ENCODE peak calls at places on chromosomes 5 and 9, in four cellular contexts. Y is HCT116, B is K562, W is upper lobe of left lung. P is an unnamed sample.

GRCh38 chr9:16121168-16121567 is 568.3 kb downstream of the CCDC171 start:
- ATAC-seq in W (no peak), B (no peak), Y (no peak), P (no peak)

GRCh38 chr5:130045334-130045733 is 141.1 kb downstream of the CHSY3 start:
- ATAC-seq in W (no peak), Y (no peak), B (no peak), P (no peak)

GRCh38 chr9:71490810-71491209 is 277.5 kb downstream of the CEMIP2 start:
- ATAC-seq in B (no peak), W (peak), Y (peak), P (no peak)

GRCh38 chr5:141855265-141856029 is 22.8 kb downstream of the PCDH1 start:
- ATAC-seq in B (no peak), Y (no peak), W (peak), P (peak)

GRCh38 chr9:96858018-96858573 is 3.8 kb upstream of the ZNF782 start:
- ATAC-seq in W (peak), Y (no peak), B (peak), P (no peak)

GRCh38 chr9:129382281-129383004 is 204.4 kb upstream of the IER5L start:
- ATAC-seq in B (no peak), W (peak), Y (peak), P (no peak)

GRCh38 chr5:43433381-43433780 is 21.2 kb upstream of the CCL28 start:
- ATAC-seq in Y (no peak), W (no peak), B (peak), P (no peak)

GRCh38 chr5:154588091-154588762 is 110.2 kb upstream of the HAND1 start:
- ATAC-seq in Y (no peak), B (no peak), W (peak), P (no peak)

GRCh38 chr5:32462618-32463017 is 18.1 kb upstream of the ZFR start:
- ATAC-seq in B (peak), W (peak), Y (peak), P (no peak)

GRCh38 chr5:33649801-33650482 is 209.2 kb downstream of the TARS1 start:
- ATAC-seq in B (no peak), Y (no peak), W (no peak), P (no peak)

GRCh38 chr5:134552301-134552700 is 26.8 kb downstream of the JADE2 start:
- ATAC-seq in Y (no peak), B (no peak), W (no peak), P (peak)
- TF ChIP-seq POLR2AphosphoS5 in Y (no peak), B (no peak), W (no peak), P (peak)

GRCh38 chr9:127568618-127568970 is 43.5 kb upstream of the STXBP1 start:
- ATAC-seq in W (no peak), Y (peak), B (peak), P (peak)
- TF ChIP-seq POLR2A in W (no peak), Y (no peak), B (no peak), P (no peak)

GRCh38 chr9:69746859-69747560 is 12.8 kb downstream of the PTAR1 start:
- ATAC-seq in B (no peak), Y (no peak), W (no peak), P (no peak)

GRCh38 chr9:69743930-69744329 is 15.9 kb downstream of the PTAR1 start:
- ATAC-seq in Y (no peak), W (no peak), B (no peak), P (no peak)

GRCh38 chr9:69744688-69745380 is 15.0 kb downstream of the PTAR1 start:
- ATAC-seq in Y (no peak), B (no peak), W (no peak), P (no peak)

GRCh38 chr9:69748304-69748703 is 11.5 kb downstream of the PTAR1 start:
- ATAC-seq in Y (no peak), B (no peak), W (no peak), P (no peak)

DNA sequence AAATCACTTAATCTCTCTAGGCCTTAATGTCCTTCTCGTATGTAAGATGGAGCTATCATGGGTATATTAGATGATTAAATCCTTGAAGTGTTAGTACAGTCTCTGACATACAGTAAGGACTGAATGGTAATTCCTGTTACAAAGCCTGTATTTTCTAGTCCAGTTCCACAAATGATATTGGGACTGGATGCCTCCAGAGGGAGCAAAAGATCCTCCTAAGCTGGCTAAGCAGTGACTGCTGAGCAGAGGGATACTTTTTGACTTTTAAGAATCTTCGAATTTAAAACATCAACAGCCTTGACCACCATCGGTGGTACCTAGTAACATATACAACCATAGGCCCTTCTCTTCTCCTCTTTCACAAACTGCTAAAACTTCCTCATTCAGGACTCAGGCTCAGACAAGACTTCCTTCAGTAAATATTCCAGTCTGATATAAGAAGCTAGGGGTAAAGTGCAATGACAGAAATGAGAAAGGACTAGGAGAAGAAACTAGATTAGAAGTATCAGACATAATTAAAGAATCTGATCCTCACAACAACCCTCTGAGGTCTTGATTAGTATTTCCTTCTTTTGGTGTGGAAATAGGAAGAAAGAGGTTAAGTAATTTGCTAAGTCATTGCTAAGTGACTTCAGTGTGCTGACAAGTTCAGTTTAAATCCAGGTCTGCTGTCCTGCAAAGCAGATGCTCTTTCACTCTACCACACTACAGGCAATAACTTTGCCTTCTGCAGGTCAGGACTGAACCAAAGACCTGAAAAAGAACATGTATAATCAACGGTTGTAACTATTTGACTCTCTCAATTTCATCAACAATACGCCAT is 13.9 kb downstream of the PTAR1 start:
- ATAC-seq in Y (no peak), W (no peak), B (peak), P (no peak)
- TF ChIP-seq CTCF in Y (no peak), W (no peak), B (no peak), P (no peak)

GRCh38 chr9:88380118-88380517 is 8.1 kb upstream of the SPIN1 start:
- ATAC-seq in B (no peak), W (no peak), Y (no peak), P (no peak)

GRCh38 chr9:88378317-88378716 is 9.9 kb upstream of the SPIN1 start:
- ATAC-seq in W (no peak), B (no peak), Y (peak), P (no peak)

DNA sequence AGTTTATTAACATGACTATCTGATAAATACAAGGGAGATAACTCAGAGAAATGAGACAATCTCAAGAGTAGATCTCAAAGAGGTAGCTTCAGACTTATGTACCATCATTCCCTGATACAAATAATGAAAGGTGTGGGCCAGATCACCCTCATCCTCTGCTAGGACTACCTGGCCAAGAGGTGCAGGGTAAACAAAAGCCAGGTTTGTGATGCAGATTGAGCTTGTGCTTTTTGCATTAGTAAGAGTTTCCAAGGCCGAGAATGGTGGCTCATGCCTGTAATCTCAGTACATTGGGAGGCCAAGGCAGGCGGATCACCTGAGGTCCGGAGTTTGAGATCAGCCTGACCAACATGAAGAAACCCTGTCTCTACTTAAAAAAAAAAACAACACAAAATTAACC is 8.9 kb upstream of the SPIN1 start:
- ATAC-seq in B (no peak), Y (no peak), W (no peak), P (no peak)
- TF ChIP-seq POLR2AphosphoS5 in B (no peak), Y (no peak), W (no peak), P (no peak)

GRCh38 chr5:134503937-134504437 is 21.5 kb upstream of the JADE2 start:
- ATAC-seq in W (no peak), Y (no peak), B (no peak), P (no peak)

GRCh38 chr5:134502259-134502658 is 23.2 kb upstream of the JADE2 start:
- ATAC-seq in Y (no peak), B (no peak), W (no peak), P (no peak)

GRCh38 chr5:134504629-134505300 is 20.7 kb upstream of the JADE2 start:
- ATAC-seq in B (no peak), W (no peak), Y (no peak), P (no peak)

GRCh38 chr5:134500699-134501430 is 24.6 kb upstream of the JADE2 start:
- ATAC-seq in Y (no peak), W (no peak), B (no peak), P (no peak)

GRCh38 chr5:134503088-134503936 is 22.2 kb upstream of the JADE2 start:
- ATAC-seq in Y (peak), W (peak), B (peak), P (peak)
- TF ChIP-seq POLR2A in Y (no peak), W (peak), B (no peak), P (no peak)

GRCh38 chr5:175867587-175868347 is 3.6 kb upstream of the CPLX2 start:
- ATAC-seq in Y (peak), W (no peak), B (peak), P (no peak)
- TF ChIP-seq CTCF in Y (peak), W (no peak), B (peak), P (no peak)

DNA sequence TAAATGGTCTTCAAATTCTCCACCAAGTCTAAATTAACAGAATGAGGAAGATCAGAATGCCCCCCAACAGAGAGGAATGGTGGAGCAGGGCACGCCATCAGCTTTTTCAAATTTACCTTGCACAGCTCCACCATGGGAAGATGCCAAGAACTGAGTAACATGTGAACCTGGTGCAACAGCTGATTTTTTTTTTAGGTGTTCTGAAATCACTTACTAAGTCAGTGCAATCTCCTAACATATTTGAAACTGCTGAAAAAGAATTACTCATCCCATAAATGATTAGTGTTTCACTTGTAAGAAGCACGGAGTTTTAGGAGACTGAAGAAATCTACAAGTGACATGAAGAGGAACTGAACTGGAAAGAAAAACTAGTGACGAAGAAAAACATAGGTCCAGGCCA is 5.1 kb downstream of the TMEM245 start:
- ATAC-seq in B (no peak), W (no peak), Y (no peak), P (no peak)
- TF ChIP-seq POLR2AphosphoS5 in B (no peak), W (no peak), Y (no peak), P (peak)

GRCh38 chr5:132821791-132822190 is 8.7 kb downstream of the SHROOM1 start:
- ATAC-seq in B (peak), Y (no peak), W (no peak), P (no peak)

GRCh38 chr5:132822650-132823480 is 7.6 kb downstream of the SHROOM1 start:
- ATAC-seq in Y (no peak), W (peak), B (no peak), P (peak)

GRCh38 chr5:132821350-132821749 is 8.2 kb downstream of the SOWAHA start:
- ATAC-seq in B (no peak), Y (no peak), W (no peak), P (no peak)

GRCh38 chr5:132819468-132819867 is 6.4 kb downstream of the SOWAHA start:
- ATAC-seq in W (no peak), Y (no peak), B (no peak), P (no peak)

GRCh38 chr5:132820162-132820754 is 7.2 kb downstream of the SOWAHA start:
- ATAC-seq in Y (peak), B (peak), W (peak), P (peak)
- TF ChIP-seq POLR2A in Y (no peak), B (no peak), W (no peak), P (no peak)

GRCh38 chr5:151082274-151082902 is 1.6 kb upstream of the TNIP1 start:
- ATAC-seq in Y (no peak), B (peak), W (no peak), P (no peak)
- TF ChIP-seq CTCF in Y (no peak), B (peak), W (peak), P (no peak)

P was measured in gastroesophageal sphincter.